ENCODE peak calls at places on chromosome 1, in seven cellular contexts. C is uterus, G is mucosa of descending colon, F is AG09309, I is epithelial cell of esophagus, J is endodermal cell, V is skeletal muscle cell. P is an unnamed sample.
A peak's percentile ranks its signal among the peaks of the same experiment; 100 is the strongest.

GRCh38 chr1:236065509-236066005 is 667 bp upstream of the NID1 start:
- DNase-seq in C (no peak), G (no peak), F (no peak), V (no peak), I (no peak), J (peak; percentile 71), P (no peak)

GRCh38 chr1:168087696-168088095 is 49.0 kb downstream of the GPR161 start:
- DNase-seq in C (no peak), J (no peak), I (no peak), V (no peak), F (no peak), G (no peak), P (no peak)

GRCh38 chr1:114353233-114353632 is 157.8 kb downstream of the TRIM33 start:
- DNase-seq in F (peak; percentile 20), J (peak; percentile 60), G (peak; percentile 40), C (peak; percentile 80), I (peak; percentile 65), V (peak; percentile 84), P (peak; percentile 37)

GRCh38 chr1:85317580-85317979 is 41.1 kb upstream of the BCL10 start:
- DNase-seq in J (no peak), G (no peak), I (no peak), C (no peak), F (no peak), V (no peak), P (no peak)

GRCh38 chr1:3219005-3219724 is 150.2 kb downstream of the PRDM16 start:
- DNase-seq in I (no peak), V (no peak), F (peak; percentile 23), G (peak; percentile 60), C (no peak), J (no peak), P (peak; percentile 28)

GRCh38 chr1:21511579-21512522 is 2.6 kb downstream of the ALPL start:
- DNase-seq in C (no peak), I (peak; percentile 24), F (peak; percentile 87), G (peak; percentile 54), V (peak; percentile 92), J (no peak), P (peak; percentile 85)

GRCh38 chr1:19799233-19799876 is 361 bp downstream of the TMCO4 start:
- DNase-seq in G (peak; percentile 94), J (peak; percentile 74), F (peak; percentile 7), V (no peak), I (peak; percentile 28), C (peak; percentile 45), P (no peak)

GRCh38 chr1:27447883-27448282 is 42.1 kb downstream of the WASF2 start:
- DNase-seq in C (no peak), V (no peak), I (no peak), F (no peak), J (no peak), G (no peak), P (no peak)

GRCh38 chr1:52474807-52475206 is 70.4 kb downstream of the PRPF38A start:
- DNase-seq in V (no peak), F (no peak), I (no peak), J (no peak), G (no peak), C (no peak), P (no peak)

GRCh38 chr1:107252271-107252670 is 111.4 kb downstream of the NTNG1 start:
- DNase-seq in C (no peak), I (no peak), J (no peak), F (no peak), G (no peak), V (no peak), P (no peak)

DNA sequence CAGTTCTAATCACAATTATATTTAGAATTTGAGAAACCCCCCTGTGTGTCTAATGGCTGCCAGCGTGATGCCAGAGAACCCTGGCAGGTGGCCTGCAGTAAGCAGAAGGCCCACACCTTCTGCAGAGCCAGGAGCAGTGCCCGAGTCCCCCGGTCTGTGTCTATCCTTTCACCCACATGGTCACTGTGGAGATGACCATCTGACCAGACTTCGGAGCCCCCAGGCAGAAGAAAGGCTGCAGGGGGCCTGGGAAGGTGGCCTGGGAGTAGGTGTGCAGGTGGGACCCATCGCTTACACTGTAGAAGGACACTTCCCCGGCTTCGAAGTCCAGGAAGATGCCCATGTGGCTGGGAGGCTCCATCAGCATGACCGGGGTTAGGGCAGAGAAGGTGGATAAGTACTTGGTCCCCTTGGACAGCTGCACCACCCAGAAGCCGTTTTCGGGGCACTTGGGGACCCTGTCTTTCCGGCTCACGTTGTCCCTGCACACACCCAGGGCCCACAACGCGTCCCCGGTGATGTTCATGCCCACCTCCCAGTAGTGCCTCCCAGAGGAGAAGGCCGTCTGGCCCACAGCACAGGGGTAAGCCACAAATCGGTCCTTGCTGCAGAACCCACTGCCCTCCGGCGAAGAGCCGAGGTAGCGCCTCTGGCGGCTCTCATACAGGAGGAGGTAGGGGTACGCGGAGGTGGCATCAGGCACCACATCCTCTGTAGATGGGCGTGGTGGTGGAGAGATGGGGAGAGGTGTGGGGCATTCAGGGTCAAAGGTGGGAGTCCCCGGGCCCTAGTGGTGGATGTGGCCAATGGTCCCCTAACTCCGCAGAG is 1.6 kb upstream of the TRIM11 start:
- DNase-seq in J (peak; percentile 48), V (no peak), F (no peak), I (no peak), C (no peak), G (no peak), P (no peak)
- H3K4me3 ChIP-seq in J (peak overlapping the region; percentile 88), V (peak overlapping the region; percentile 91), F (peak overlapping the region; percentile 64), I (no peak overlapping the region), C (no peak overlapping the region), G (no peak overlapping the region), P (no peak overlapping the region)

DNA sequence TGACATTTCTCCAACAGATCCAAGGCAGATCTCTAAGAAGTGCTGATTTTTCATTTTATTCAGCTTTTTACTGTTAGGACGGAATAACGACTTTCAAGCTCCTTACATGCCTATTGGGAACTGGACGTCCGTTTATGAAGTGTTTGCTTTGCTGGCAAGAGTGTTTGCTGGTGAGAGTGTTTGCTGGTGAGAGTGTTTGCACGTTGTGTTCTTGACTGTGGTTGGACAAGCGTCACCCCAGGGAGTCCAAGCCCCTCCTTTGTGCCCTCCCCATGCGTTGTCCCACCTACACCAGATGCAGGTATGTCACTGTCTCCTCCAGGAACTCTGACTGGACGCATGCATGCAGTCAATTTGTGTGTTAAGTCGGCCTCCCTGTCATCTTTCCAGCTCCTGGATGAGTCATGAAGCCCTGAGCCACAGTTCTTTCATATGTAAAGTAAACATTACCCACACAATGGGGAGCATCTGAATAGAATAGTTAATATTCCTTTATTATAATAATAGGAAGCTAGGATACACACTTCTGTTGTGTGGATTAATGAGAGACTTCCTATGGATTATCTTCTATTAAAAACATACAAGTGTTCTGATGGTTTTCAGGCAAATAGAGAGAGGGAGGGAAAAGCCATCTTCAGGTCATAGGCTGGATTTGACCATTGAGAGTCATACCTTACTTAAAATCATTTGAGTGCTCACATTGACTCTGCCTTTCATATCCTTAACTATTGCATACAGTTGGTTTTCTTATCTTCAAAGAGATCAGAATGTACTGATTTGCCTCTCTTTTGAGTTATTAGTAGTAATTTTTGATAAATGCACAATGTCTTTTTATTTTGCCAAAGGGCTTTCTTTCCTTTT is 119.2 kb downstream of the GALNT2 start:
- DNase-seq in I (peak; percentile 98), V (peak; percentile 78), G (peak; percentile 73), C (no peak), J (peak; percentile 85), F (no peak), P (peak; percentile 39)
- H3K4me3 ChIP-seq in I (no peak overlapping the region), V (no peak overlapping the region), G (no peak overlapping the region), C (no peak overlapping the region), J (no peak overlapping the region), F (no peak overlapping the region), P (no peak overlapping the region)

DNA sequence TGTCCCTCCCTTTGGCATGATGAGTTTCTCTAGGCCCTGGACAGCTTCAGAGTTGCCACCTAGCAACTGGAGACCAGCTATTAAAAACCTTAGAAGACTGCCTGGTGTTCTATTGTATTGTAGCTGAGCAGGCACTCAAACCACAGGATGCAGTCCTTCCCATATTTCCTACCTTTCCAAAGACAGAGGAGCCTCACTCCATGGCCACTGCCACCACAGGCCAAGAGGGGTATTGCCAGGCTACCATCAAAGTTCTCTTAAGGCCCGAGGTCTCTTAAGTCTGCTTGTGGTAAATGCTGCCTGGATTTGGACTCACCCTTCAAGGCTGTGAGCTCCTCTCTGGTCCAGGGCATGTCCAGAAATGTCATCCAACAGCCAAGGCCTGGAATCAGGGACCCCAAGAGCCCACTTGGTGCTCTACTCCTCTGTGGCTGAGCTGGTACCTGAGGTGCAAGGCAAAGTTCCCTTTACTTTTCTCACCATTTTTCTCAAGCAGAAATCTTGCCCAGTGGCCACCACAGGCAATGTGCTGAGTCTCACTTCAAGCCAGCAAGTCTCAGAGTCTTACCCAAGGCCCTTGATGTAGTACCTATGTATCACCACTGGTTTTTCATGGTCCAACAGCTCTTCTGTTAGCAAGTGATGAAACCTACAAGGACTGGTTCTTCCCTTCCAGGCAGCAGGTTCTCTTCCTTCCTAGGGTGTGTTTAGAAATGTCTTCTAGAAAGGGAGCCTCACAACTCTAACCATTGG is 269.4 kb downstream of the AMY1C start:
- DNase-seq in G (no peak), I (no peak), C (no peak), F (no peak), J (peak; percentile 63), V (no peak), P (no peak)
- H3K4me3 ChIP-seq in G (no peak overlapping the region), I (no peak overlapping the region), C (no peak overlapping the region), F (no peak overlapping the region), J (no peak overlapping the region), V (no peak overlapping the region), P (no peak overlapping the region)

GRCh38 chr1:182217967-182218366 is 156.5 kb upstream of the ZNF648 start:
- DNase-seq in G (no peak), F (no peak), J (no peak), I (peak; percentile 80), C (no peak), V (no peak), P (no peak)

GRCh38 chr1:182213163-182213562 is 151.7 kb upstream of the ZNF648 start:
- DNase-seq in F (no peak), C (no peak), G (no peak), I (no peak), V (no peak), J (no peak), P (no peak)

GRCh38 chr1:182211364-182211763 is 149.9 kb upstream of the ZNF648 start:
- DNase-seq in G (no peak), V (no peak), F (no peak), I (no peak), J (no peak), C (no peak), P (no peak)

GRCh38 chr1:182217071-182217470 is 155.6 kb upstream of the ZNF648 start:
- DNase-seq in J (no peak), F (peak; percentile 73), V (no peak), C (no peak), G (no peak), I (peak; percentile 63), P (peak; percentile 5)

DNA sequence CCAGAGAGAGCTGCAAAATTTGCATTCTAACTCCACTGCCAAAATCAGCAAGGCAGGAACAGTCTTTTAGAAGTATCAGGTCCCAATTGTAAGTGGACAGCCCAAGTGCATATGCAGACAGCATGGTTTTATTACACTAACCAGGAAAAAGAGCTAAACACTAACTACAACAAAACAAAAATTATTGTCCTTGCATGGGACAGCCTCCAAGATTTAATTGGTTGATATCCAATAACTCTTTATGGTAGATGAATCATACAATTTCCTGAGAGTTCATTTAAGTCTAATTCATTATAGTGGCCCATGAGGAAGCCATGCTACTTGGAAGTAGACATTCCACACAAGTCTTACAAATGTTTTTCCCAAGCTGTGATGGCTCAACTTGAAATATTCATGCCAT is 154.3 kb upstream of the ZNF648 start:
- DNase-seq in C (no peak), V (no peak), I (peak; percentile 7), J (no peak), G (no peak), F (peak; percentile 89), P (no peak)
- H3K4me3 ChIP-seq in C (no peak overlapping the region), V (no peak overlapping the region), I (no peak overlapping the region), J (no peak overlapping the region), G (no peak overlapping the region), F (no peak overlapping the region), P (no peak overlapping the region)